ENCODE peak calls at places on chromosomes 3 and 15, in ten cellular contexts. N, M, W, F, X, I, T, B, D and E are unnamed samples.

GRCh38 chr15:82081904-82082810 is 36.3 kb upstream of the MEX3B start:
- DNase-seq in N (no peak), M (peak; percentile 38), W (peak; percentile 75), F (no peak), X (peak; percentile 29), I (no peak), T (no peak), B (no peak), D (no peak), E (no peak)

GRCh38 chr3:179181993-179182551 is 33.9 kb downstream of the PIK3CA start:
- DNase-seq in N (no peak), M (no peak), W (no peak), F (no peak), X (peak; percentile 37), I (no peak), T (no peak), B (no peak), D (no peak), E (no peak)

GRCh38 chr3:79139395-79140060 is 628.3 kb downstream of the ROBO1 start:
- DNase-seq in N (no peak), M (no peak), W (no peak), F (no peak), X (no peak), I (no peak), T (no peak), B (no peak), D (no peak), E (no peak)

GRCh38 chr3:99430348-99431134 is 207.9 kb upstream of the COL8A1 start:
- DNase-seq in N (no peak), M (peak; percentile 26), W (no peak), F (no peak), X (peak; percentile 70), I (no peak), T (no peak), B (no peak), D (no peak), E (no peak)

GRCh38 chr15:69762373-69763148 is 309.9 kb downstream of the RPLP1 start:
- DNase-seq in N (no peak), M (no peak), W (no peak), F (no peak), X (peak; percentile 44), I (no peak), T (no peak), B (no peak), D (no peak), E (no peak)

GRCh38 chr3:113736548-113737089 is 9.4 kb downstream of the NAA50 start:
- DNase-seq in N (peak; percentile 36), M (peak; percentile 77), W (no peak), F (no peak), X (peak; percentile 75), I (no peak), T (peak; percentile 75), B (no peak), D (no peak), E (no peak)

GRCh38 chr3:119973276-119973675 is 121.0 kb downstream of the GSK3B start:
- DNase-seq in N (no peak), M (no peak), W (no peak), F (no peak), X (no peak), I (no peak), T (no peak), B (no peak), D (no peak), E (no peak)

GRCh38 chr3:63872135-63872924 is 8.7 kb downstream of the ATXN7 start:
- DNase-seq in N (no peak), M (no peak), W (peak; percentile 23), F (no peak), X (peak; percentile 21), I (no peak), T (peak; percentile 51), B (no peak), D (no peak), E (no peak)

GRCh38 chr15:69546182-69546581 is 93.6 kb downstream of the RPLP1 start:
- DNase-seq in N (no peak), M (no peak), W (no peak), F (no peak), X (no peak), I (no peak), T (no peak), B (no peak), D (no peak), E (no peak)

GRCh38 chr3:185153861-185154629 is 1.2 kb upstream of the C3orf70 start:
- DNase-seq in N (peak; percentile 4), M (no peak), W (no peak), F (no peak), X (no peak), I (peak; percentile 60), T (no peak), B (no peak), D (peak; percentile 45), E (no peak)